ENCODE peak calls at places on chromosomes 11 and 22, in six cellular contexts. K is A172; L is heart right ventricle; V is CD8-positive, alpha-beta memory T cell; Z is ascending aorta; R is DMS53. J is an unnamed sample.
A peak's percentile ranks its signal among the peaks of the same experiment; 100 is the strongest.

GRCh38 chr11:111269146-111269868 is 23.8 kb downstream of the POU2AF2 start:
- DNase-seq in Z (no peak), R (no peak), V (no peak), K (no peak), L (no peak), J (no peak)

GRCh38 chr22:24133187-24133965 is 47.9 kb upstream of the SUSD2 start:
- DNase-seq in R (no peak), K (no peak), L (no peak), Z (no peak), V (peak; percentile 39), J (no peak)

GRCh38 chr11:120342226-120342625 is 6.0 kb downstream of the ARHGEF12 start:
- DNase-seq in L (no peak), V (no peak), R (no peak), Z (no peak), K (no peak), J (no peak)

GRCh38 chr11:125980421-125980820 is 34.6 kb downstream of the VSIG10L2 start:
- DNase-seq in R (no peak), V (no peak), K (no peak), Z (no peak), L (no peak), J (no peak)

GRCh38 chr22:35894937-35895708 is 133.5 kb downstream of the RBFOX2 start:
- DNase-seq in R (no peak), K (peak; percentile 37), L (peak; percentile 69), Z (no peak), V (peak; percentile 3), J (no peak)

GRCh38 chr11:77471520-77472234 is 2.2 kb downstream of the PAK1 start:
- DNase-seq in L (no peak), K (no peak), V (no peak), Z (no peak), R (peak; percentile 97), J (no peak)

GRCh38 chr22:50034126-50035081 is 21.8 kb upstream of the IL17REL start:
- DNase-seq in R (no peak), V (no peak), Z (no peak), L (no peak), K (peak; percentile 8), J (no peak)

GRCh38 chr22:23822101-23822671 is 16.6 kb downstream of the DERL3 start:
- DNase-seq in V (no peak), R (no peak), Z (no peak), L (no peak), K (no peak), J (no peak)

GRCh38 chr22:38038426-38038825 is 18.8 kb upstream of the PICK1 start:
- DNase-seq in R (no peak), K (no peak), V (no peak), Z (no peak), L (no peak), J (no peak)

GRCh38 chr22:35150163-35151107 is 84.5 kb downstream of the ISX start:
- DNase-seq in L (peak; percentile 50), R (peak; percentile 8), K (peak; percentile 19), V (no peak), Z (no peak), J (peak; percentile 22)

GRCh38 chr11:119376197-119376847 is 5.2 kb downstream of the USP2 start:
- DNase-seq in V (no peak), Z (no peak), K (no peak), R (peak; percentile 73), L (no peak), J (no peak)

GRCh38 chr11:67375320-67376021 is 2.1 kb upstream of the CLCF1 start:
- DNase-seq in L (no peak), V (no peak), Z (no peak), K (no peak), R (no peak), J (no peak)

GRCh38 chr11:3642071-3642951 is 519 bp upstream of the ART5 start:
- DNase-seq in K (peak; percentile 53), Z (peak; percentile 22), V (peak; percentile 29), R (peak; percentile 92), L (peak; percentile 84), J (peak; percentile 54)

GRCh38 chr11:96213500-96213899 is 129.5 kb downstream of the MAML2 start:
- DNase-seq in K (peak; percentile 76), Z (no peak), V (no peak), L (peak; percentile 50), R (no peak), J (no peak)

GRCh38 chr11:3169952-3170755 is 5.0 kb upstream of the OSBPL5 start:
- DNase-seq in Z (no peak), R (no peak), L (no peak), K (no peak), V (no peak), J (no peak)

GRCh38 chr11:134785059-134785458 is 373.0 kb upstream of the B3GAT1 start:
- DNase-seq in K (no peak), R (no peak), L (no peak), V (no peak), Z (no peak), J (no peak)

GRCh38 chr11:1505480-1505879 is 18.9 kb upstream of the MOB2 start:
- DNase-seq in V (no peak), R (no peak), L (no peak), Z (no peak), K (no peak), J (no peak)

GRCh38 chr11:119099707-119100106 is 1.9 kb downstream of the DPAGT1 start:
- DNase-seq in Z (no peak), L (no peak), K (no peak), R (no peak), V (no peak), J (no peak)

GRCh38 chr11:113690619-113691569 is 15.2 kb downstream of the TMPRSS5 start:
- DNase-seq in L (no peak), K (peak; percentile 87), R (peak; percentile 18), Z (peak; percentile 16), V (no peak), J (no peak)

GRCh38 chr11:79087238-79087956 is 353.4 kb downstream of the TENM4 start:
- DNase-seq in V (no peak), K (peak; percentile 87), R (no peak), Z (no peak), L (no peak), J (no peak)

GRCh38 chr11:1870326-1870696 is 17.4 kb downstream of the LSP1 start:
- DNase-seq in K (no peak), R (no peak), V (no peak), L (no peak), Z (no peak), J (no peak)

GRCh38 chr11:62145261-62145871 is 21.6 kb downstream of the INCENP start:
- DNase-seq in K (no peak), V (no peak), L (no peak), Z (no peak), R (no peak), J (no peak)

GRCh38 chr11:109914809-109915653 is 178.2 kb upstream of the ZC3H12C start:
- DNase-seq in K (peak; percentile 2), V (no peak), Z (no peak), L (no peak), R (peak; percentile 63), J (no peak)

GRCh38 chr11:1233351-1234053 is 10.6 kb downstream of the MUC5B start:
- DNase-seq in K (no peak), V (no peak), L (no peak), Z (no peak), R (peak; percentile 49), J (no peak)

GRCh38 chr11:26199341-26199740 is 132.6 kb upstream of the ANO3 start:
- DNase-seq in K (no peak), V (no peak), R (no peak), L (no peak), Z (no peak), J (no peak)

GRCh38 chr11:109971184-109971523 is 122.0 kb upstream of the ZC3H12C start:
- DNase-seq in Z (no peak), L (peak; percentile 13), R (no peak), V (no peak), K (peak; percentile 14), J (no peak)

GRCh38 chr11:63240791-63241379 is 2.5 kb downstream of the SLC22A25 start:
- DNase-seq in Z (no peak), K (no peak), L (no peak), R (no peak), V (no peak), J (no peak)

GRCh38 chr22:26648761-26649363 is 8.5 kb upstream of the MIAT start:
- DNase-seq in R (peak; percentile 50), L (no peak), Z (no peak), K (no peak), V (peak; percentile 24), J (no peak)

GRCh38 chr11:82892611-82893169 is 7.5 kb downstream of the PRCP start:
- DNase-seq in V (no peak), R (no peak), K (no peak), L (no peak), Z (no peak), J (no peak)

GRCh38 chr11:36278531-36279245 is 10.5 kb downstream of the COMMD9 start:
- DNase-seq in Z (no peak), V (no peak), R (peak; percentile 18), K (no peak), L (no peak), J (no peak)

GRCh38 chr11:112706863-112707262 is 254.4 kb upstream of the NCAM1 start:
- DNase-seq in L (no peak), R (no peak), Z (no peak), V (no peak), K (no peak), J (no peak)

GRCh38 chr11:122748968-122749687 is 89.2 kb upstream of the CRTAM start:
- DNase-seq in K (peak; percentile 90), V (no peak), Z (peak; percentile 49), R (no peak), L (peak; percentile 16), J (peak; percentile 17)

GRCh38 chr11:9530020-9530628 is 43.3 kb upstream of the WEE1 start:
- DNase-seq in L (no peak), R (no peak), Z (no peak), V (no peak), K (no peak), J (no peak)

GRCh38 chr11:117875397-117876048 is 935 bp downstream of the FXYD6 start:
- DNase-seq in K (no peak), Z (no peak), V (peak; percentile 22), R (peak; percentile 69), L (no peak), J (no peak)

GRCh38 chr11:9293646-9294045 is 20.7 kb downstream of the TMEM41B start:
- DNase-seq in V (no peak), L (no peak), R (no peak), Z (no peak), K (no peak), J (no peak)

GRCh38 chr22:32281092-32281491 is 25.9 kb upstream of the SLC5A4 start:
- DNase-seq in V (no peak), L (no peak), K (peak; percentile 73), R (no peak), Z (no peak), J (no peak)

J was measured in naive thymus-derived CD4-positive, alpha-beta T cell.